ENCODE peak calls at places on chromosome 2, in eight cellular contexts. One of them, this sample, is unnamed. For H3K4me1, the result is how much of the 10 kb centered on the place peaks cover.

GRCh38 chr2:44479127-44479887 is 117.6 kb downstream of the CAMKMT start:
- DNase-seq in colonic mucosa: peak
- DNase-seq in testis: peak
- DNase-seq in ovary: no peak
- DNase-seq in CD8-positive, alpha-beta T cell: peak
- DNase-seq in kidney: no peak
- DNase-seq in upper lobe of right lung: no peak
- DNase-seq in foreskin keratinocyte: peak
- DNase-seq in this sample: no peak

GRCh38 chr2:232624554-232624842 is 8.9 kb upstream of the EFHD1 start:
- DNase-seq in upper lobe of right lung: no peak
- DNase-seq in colonic mucosa: no peak
- DNase-seq in CD8-positive, alpha-beta T cell: no peak
- DNase-seq in foreskin keratinocyte: no peak
- DNase-seq in testis: no peak
- DNase-seq in ovary: no peak
- DNase-seq in kidney: no peak
- DNase-seq in this sample: no peak

GRCh38 chr2:729363-729762 is 52.2 kb upstream of the TMEM18 start:
- DNase-seq in foreskin keratinocyte: no peak
- DNase-seq in ovary: no peak
- DNase-seq in testis: no peak
- DNase-seq in colonic mucosa: no peak
- DNase-seq in CD8-positive, alpha-beta T cell: no peak
- DNase-seq in kidney: no peak
- DNase-seq in upper lobe of right lung: no peak
- DNase-seq in this sample: no peak

GRCh38 chr2:17918789-17919188 is 40.3 kb downstream of the KCNS3 start:
- DNase-seq in colonic mucosa: no peak
- DNase-seq in CD8-positive, alpha-beta T cell: no peak
- DNase-seq in ovary: no peak
- DNase-seq in testis: peak
- DNase-seq in foreskin keratinocyte: no peak
- DNase-seq in upper lobe of right lung: no peak
- DNase-seq in kidney: no peak
- DNase-seq in this sample: no peak

GRCh38 chr2:126831234-126832005 is 67.3 kb upstream of the TEX51 start:
- DNase-seq in CD8-positive, alpha-beta T cell: no peak
- DNase-seq in colonic mucosa: no peak
- DNase-seq in upper lobe of right lung: no peak
- DNase-seq in kidney: no peak
- DNase-seq in foreskin keratinocyte: no peak
- DNase-seq in testis: no peak
- DNase-seq in ovary: no peak
- DNase-seq in this sample: no peak

GRCh38 chr2:217206326-217206725 is 346.5 kb upstream of the TNP1 start:
- DNase-seq in CD8-positive, alpha-beta T cell: no peak
- DNase-seq in foreskin keratinocyte: peak
- DNase-seq in testis: no peak
- DNase-seq in ovary: no peak
- DNase-seq in colonic mucosa: no peak
- DNase-seq in upper lobe of right lung: no peak
- DNase-seq in kidney: no peak
- DNase-seq in this sample: no peak

GRCh38 chr2:70991742-70992141 is 2.9 kb downstream of the TEX261 start:
- DNase-seq in testis: no peak
- DNase-seq in upper lobe of right lung: peak
- DNase-seq in CD8-positive, alpha-beta T cell: no peak
- DNase-seq in kidney: no peak
- DNase-seq in ovary: no peak
- DNase-seq in foreskin keratinocyte: no peak
- DNase-seq in colonic mucosa: no peak
- DNase-seq in this sample: no peak

GRCh38 chr2:173680574-173680973 is 284.6 kb downstream of the SP3 start:
- DNase-seq in colonic mucosa: no peak
- DNase-seq in upper lobe of right lung: no peak
- DNase-seq in foreskin keratinocyte: no peak
- DNase-seq in testis: no peak
- DNase-seq in kidney: no peak
- DNase-seq in CD8-positive, alpha-beta T cell: no peak
- DNase-seq in ovary: no peak
- DNase-seq in this sample: no peak

GRCh38 chr2:238290715-238291549 is 2.5 kb upstream of the PER2 start:
- DNase-seq in foreskin keratinocyte: no peak
- DNase-seq in kidney: no peak
- DNase-seq in CD8-positive, alpha-beta T cell: no peak
- DNase-seq in ovary: peak
- DNase-seq in testis: peak
- DNase-seq in colonic mucosa: peak
- DNase-seq in upper lobe of right lung: no peak
- DNase-seq in this sample: no peak

GRCh38 chr2:74908763-74909444 is 49.5 kb upstream of the POLE4 start:
- DNase-seq in colonic mucosa: peak
- DNase-seq in testis: no peak
- DNase-seq in foreskin keratinocyte: peak
- DNase-seq in ovary: no peak
- DNase-seq in CD8-positive, alpha-beta T cell: no peak
- DNase-seq in kidney: no peak
- DNase-seq in upper lobe of right lung: peak
- DNase-seq in this sample: peak

GRCh38 chr2:61538920-61539559 is 884 bp upstream of the XPO1 start:
- DNase-seq in foreskin keratinocyte: peak
- DNase-seq in kidney: no peak
- DNase-seq in upper lobe of right lung: no peak
- DNase-seq in testis: peak
- DNase-seq in ovary: no peak
- DNase-seq in colonic mucosa: peak
- DNase-seq in CD8-positive, alpha-beta T cell: peak
- DNase-seq in this sample: no peak

GRCh38 chr2:11980809-11981208 is 234.4 kb downstream of the LPIN1 start:
- DNase-seq in CD8-positive, alpha-beta T cell: no peak
- DNase-seq in ovary: no peak
- DNase-seq in testis: no peak
- DNase-seq in kidney: no peak
- DNase-seq in colonic mucosa: no peak
- DNase-seq in upper lobe of right lung: no peak
- DNase-seq in foreskin keratinocyte: no peak
- DNase-seq in this sample: no peak

DNA sequence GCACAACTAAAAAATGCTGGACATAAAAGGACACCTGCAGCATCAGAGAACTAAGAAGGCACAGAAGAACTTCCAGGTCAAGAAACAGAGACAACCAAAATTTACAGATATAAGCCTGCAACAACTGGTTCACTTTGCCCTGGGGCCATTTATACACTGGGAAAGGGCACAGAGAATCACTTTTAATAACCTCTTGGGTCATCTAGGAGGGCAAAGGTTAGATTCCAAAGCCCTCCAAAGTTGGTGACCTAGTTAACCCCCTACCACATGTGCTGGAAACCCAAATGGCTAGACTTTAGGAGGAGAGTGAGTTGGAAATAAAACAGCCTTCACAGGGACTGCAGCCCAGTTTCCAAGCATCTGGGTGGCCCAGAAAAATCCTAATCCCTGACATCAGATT is 3.3 kb downstream of the RNU4ATAC start:
- DNase-seq in upper lobe of right lung: no peak
- DNase-seq in CD8-positive, alpha-beta T cell: no peak
- DNase-seq in colonic mucosa: no peak
- DNase-seq in kidney: no peak
- DNase-seq in testis: no peak
- DNase-seq in ovary: no peak
- DNase-seq in foreskin keratinocyte: no peak
- DNase-seq in this sample: no peak
- H3K4me1 ChIP-seq in upper lobe of right lung: under half
- H3K4me1 ChIP-seq in CD8-positive, alpha-beta T cell: under half
- H3K4me1 ChIP-seq in colonic mucosa: under half
- H3K4me1 ChIP-seq in kidney: under half
- H3K4me1 ChIP-seq in testis: under half
- H3K4me1 ChIP-seq in ovary: under half
- H3K4me1 ChIP-seq in foreskin keratinocyte: under half
- H3K4me1 ChIP-seq in this sample: under half

GRCh38 chr2:97724946-97725688 is 11.7 kb downstream of the ZAP70 start:
- DNase-seq in kidney: peak
- DNase-seq in testis: no peak
- DNase-seq in ovary: no peak
- DNase-seq in colonic mucosa: no peak
- DNase-seq in foreskin keratinocyte: no peak
- DNase-seq in upper lobe of right lung: peak
- DNase-seq in CD8-positive, alpha-beta T cell: no peak
- DNase-seq in this sample: no peak

GRCh38 chr2:97723156-97724072 is 10.0 kb downstream of the ZAP70 start:
- DNase-seq in upper lobe of right lung: peak
- DNase-seq in CD8-positive, alpha-beta T cell: no peak
- DNase-seq in foreskin keratinocyte: no peak
- DNase-seq in testis: no peak
- DNase-seq in ovary: no peak
- DNase-seq in kidney: peak
- DNase-seq in colonic mucosa: no peak
- DNase-seq in this sample: peak

GRCh38 chr2:97724501-97724900 is 11.1 kb downstream of the ZAP70 start:
- DNase-seq in foreskin keratinocyte: no peak
- DNase-seq in colonic mucosa: no peak
- DNase-seq in ovary: no peak
- DNase-seq in testis: no peak
- DNase-seq in upper lobe of right lung: no peak
- DNase-seq in kidney: no peak
- DNase-seq in CD8-positive, alpha-beta T cell: no peak
- DNase-seq in this sample: no peak

GRCh38 chr2:97722227-97722626 is 8.9 kb downstream of the ZAP70 start:
- DNase-seq in testis: no peak
- DNase-seq in ovary: no peak
- DNase-seq in kidney: peak
- DNase-seq in upper lobe of right lung: no peak
- DNase-seq in CD8-positive, alpha-beta T cell: no peak
- DNase-seq in foreskin keratinocyte: no peak
- DNase-seq in colonic mucosa: no peak
- DNase-seq in this sample: no peak

DNA sequence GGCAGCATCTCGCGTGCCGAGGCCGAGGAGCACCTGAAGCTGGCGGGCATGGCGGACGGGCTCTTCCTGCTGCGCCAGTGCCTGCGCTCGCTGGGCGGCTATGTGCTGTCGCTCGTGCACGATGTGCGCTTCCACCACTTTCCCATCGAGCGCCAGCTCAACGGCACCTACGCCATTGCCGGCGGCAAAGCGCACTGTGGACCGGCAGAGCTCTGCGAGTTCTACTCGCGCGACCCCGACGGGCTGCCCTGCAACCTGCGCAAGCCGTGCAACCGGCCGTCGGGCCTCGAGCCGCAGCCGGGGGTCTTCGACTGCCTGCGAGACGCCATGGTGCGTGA is 10.7 kb downstream of the ZAP70 start:
- DNase-seq in CD8-positive, alpha-beta T cell: no peak
- DNase-seq in testis: no peak
- DNase-seq in kidney: peak
- DNase-seq in foreskin keratinocyte: no peak
- DNase-seq in ovary: peak
- DNase-seq in colonic mucosa: no peak
- DNase-seq in upper lobe of right lung: peak
- DNase-seq in this sample: no peak
- H3K4me1 ChIP-seq in CD8-positive, alpha-beta T cell: half or more
- H3K4me1 ChIP-seq in testis: under half
- H3K4me1 ChIP-seq in kidney: under half
- H3K4me1 ChIP-seq in foreskin keratinocyte: under half
- H3K4me1 ChIP-seq in ovary: under half
- H3K4me1 ChIP-seq in colonic mucosa: under half
- H3K4me1 ChIP-seq in upper lobe of right lung: under half
- H3K4me1 ChIP-seq in this sample: under half

GRCh38 chr2:207248702-207249355 is 83.1 kb upstream of the KLF7 start:
- DNase-seq in kidney: no peak
- DNase-seq in foreskin keratinocyte: peak
- DNase-seq in CD8-positive, alpha-beta T cell: no peak
- DNase-seq in upper lobe of right lung: no peak
- DNase-seq in testis: no peak
- DNase-seq in colonic mucosa: no peak
- DNase-seq in ovary: no peak
- DNase-seq in this sample: no peak
- H3K4me1 ChIP-seq in kidney: under half
- H3K4me1 ChIP-seq in foreskin keratinocyte: under half
- H3K4me1 ChIP-seq in CD8-positive, alpha-beta T cell: under half
- H3K4me1 ChIP-seq in upper lobe of right lung: under half
- H3K4me1 ChIP-seq in testis: under half
- H3K4me1 ChIP-seq in colonic mucosa: under half
- H3K4me1 ChIP-seq in ovary: under half
- H3K4me1 ChIP-seq in this sample: under half

GRCh38 chr2:2762898-2763287 is 431.8 kb upstream of the MYT1L start:
- DNase-seq in ovary: no peak
- DNase-seq in testis: no peak
- DNase-seq in CD8-positive, alpha-beta T cell: no peak
- DNase-seq in foreskin keratinocyte: peak
- DNase-seq in upper lobe of right lung: no peak
- DNase-seq in colonic mucosa: no peak
- DNase-seq in kidney: peak
- DNase-seq in this sample: no peak

GRCh38 chr2:2763351-2763997 is 432.4 kb upstream of the MYT1L start:
- DNase-seq in CD8-positive, alpha-beta T cell: no peak
- DNase-seq in foreskin keratinocyte: peak
- DNase-seq in colonic mucosa: no peak
- DNase-seq in ovary: peak
- DNase-seq in kidney: no peak
- DNase-seq in testis: peak
- DNase-seq in upper lobe of right lung: no peak
- DNase-seq in this sample: no peak

GRCh38 chr2:2764739-2765138 is 433.7 kb upstream of the MYT1L start:
- DNase-seq in CD8-positive, alpha-beta T cell: no peak
- DNase-seq in upper lobe of right lung: no peak
- DNase-seq in colonic mucosa: no peak
- DNase-seq in foreskin keratinocyte: no peak
- DNase-seq in ovary: no peak
- DNase-seq in kidney: no peak
- DNase-seq in testis: no peak
- DNase-seq in this sample: no peak

GRCh38 chr2:2763998-2764355 is 432.9 kb upstream of the MYT1L start:
- DNase-seq in testis: no peak
- DNase-seq in foreskin keratinocyte: no peak
- DNase-seq in ovary: no peak
- DNase-seq in upper lobe of right lung: no peak
- DNase-seq in kidney: no peak
- DNase-seq in colonic mucosa: no peak
- DNase-seq in CD8-positive, alpha-beta T cell: no peak
- DNase-seq in this sample: no peak

DNA sequence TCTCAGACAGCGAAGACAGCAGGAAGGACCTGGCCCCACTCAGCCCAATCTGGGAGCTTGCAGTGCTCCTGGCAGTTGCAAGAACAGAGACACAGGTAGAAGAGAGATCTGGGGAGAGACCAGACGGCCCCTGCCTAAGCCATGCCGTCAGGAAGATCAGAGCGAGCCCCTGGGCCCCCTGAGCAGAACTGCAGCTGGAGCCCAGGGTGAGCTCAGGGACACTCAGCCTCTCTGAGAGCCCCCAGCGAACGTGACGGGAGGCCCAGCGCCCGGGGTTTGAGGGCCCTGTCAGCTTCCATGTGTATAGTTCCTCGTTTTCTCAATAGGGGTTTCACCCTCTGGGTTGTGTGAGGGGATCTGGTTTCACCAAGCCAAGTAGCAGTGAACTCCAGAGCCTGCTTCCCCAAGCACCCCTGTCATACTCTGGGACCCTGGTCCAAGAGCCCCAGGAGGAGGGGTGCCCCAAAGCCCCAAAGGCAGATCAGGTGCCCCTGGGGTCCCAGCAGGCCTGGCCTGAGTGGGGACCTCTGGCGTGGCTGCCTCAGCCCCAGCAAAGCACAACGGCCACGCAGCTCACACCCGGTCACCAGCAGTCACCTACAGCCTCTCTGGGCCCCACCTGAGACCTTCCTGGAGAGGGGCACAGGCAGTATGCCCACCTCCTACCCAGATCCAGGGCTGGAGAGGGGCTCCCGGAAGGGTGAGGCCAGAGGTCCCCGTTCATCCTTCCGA is 431.3 kb upstream of the MYT1L start:
- DNase-seq in ovary: no peak
- DNase-seq in colonic mucosa: no peak
- DNase-seq in CD8-positive, alpha-beta T cell: no peak
- DNase-seq in upper lobe of right lung: no peak
- DNase-seq in kidney: peak
- DNase-seq in foreskin keratinocyte: no peak
- DNase-seq in testis: no peak
- DNase-seq in this sample: no peak
- H3K4me1 ChIP-seq in ovary: under half
- H3K4me1 ChIP-seq in colonic mucosa: under half
- H3K4me1 ChIP-seq in CD8-positive, alpha-beta T cell: under half
- H3K4me1 ChIP-seq in upper lobe of right lung: under half
- H3K4me1 ChIP-seq in kidney: under half
- H3K4me1 ChIP-seq in foreskin keratinocyte: under half
- H3K4me1 ChIP-seq in testis: under half
- H3K4me1 ChIP-seq in this sample: under half

This sample was measured in upper lobe of left lung.